ENCODE peak calls at places on chromosomes 13 and 19, in ten cellular contexts. One of them, this sample, is unnamed.

GRCh38 chr13:109140777-109141354 is 511.5 kb downstream of the MYO16 start:
- DNase-seq in psoas muscle: no peak
- DNase-seq in breast epithelium: no peak
- DNase-seq in adrenal gland: no peak
- DNase-seq in esophagus squamous epithelium: no peak
- DNase-seq in uterus: no peak
- DNase-seq in brain microvascular endothelial cell: no peak
- DNase-seq in heart left ventricle: no peak
- DNase-seq in ovary: no peak
- DNase-seq in body of pancreas: no peak
- DNase-seq in this sample: no peak

GRCh38 chr13:52405767-52406494 is at the start of gene THSD1:
- DNase-seq in psoas muscle: peak
- DNase-seq in breast epithelium: no peak
- DNase-seq in adrenal gland: peak
- DNase-seq in esophagus squamous epithelium: no peak
- DNase-seq in uterus: peak
- DNase-seq in brain microvascular endothelial cell: no peak
- DNase-seq in heart left ventricle: peak
- DNase-seq in ovary: peak
- DNase-seq in body of pancreas: peak
- DNase-seq in this sample: no peak

GRCh38 chr13:46622918-46623256 is 69.9 kb downstream of the LRCH1 start:
- DNase-seq in psoas muscle: peak
- DNase-seq in breast epithelium: no peak
- DNase-seq in adrenal gland: peak
- DNase-seq in esophagus squamous epithelium: no peak
- DNase-seq in uterus: peak
- DNase-seq in brain microvascular endothelial cell: no peak
- DNase-seq in heart left ventricle: peak
- DNase-seq in ovary: peak
- DNase-seq in body of pancreas: peak
- DNase-seq in this sample: no peak

GRCh38 chr13:41019027-41019487 is at the start of gene ELF1:
- DNase-seq in psoas muscle: no peak
- DNase-seq in breast epithelium: no peak
- DNase-seq in adrenal gland: peak
- DNase-seq in esophagus squamous epithelium: peak
- DNase-seq in uterus: peak
- DNase-seq in brain microvascular endothelial cell: peak
- DNase-seq in heart left ventricle: no peak
- DNase-seq in ovary: peak
- DNase-seq in body of pancreas: peak
- DNase-seq in this sample: no peak

GRCh38 chr13:73417012-73417615 is 358.3 kb downstream of the KLF5 start:
- DNase-seq in psoas muscle: no peak
- DNase-seq in breast epithelium: no peak
- DNase-seq in adrenal gland: no peak
- DNase-seq in esophagus squamous epithelium: no peak
- DNase-seq in uterus: no peak
- DNase-seq in brain microvascular endothelial cell: no peak
- DNase-seq in heart left ventricle: no peak
- DNase-seq in ovary: no peak
- DNase-seq in body of pancreas: peak
- DNase-seq in this sample: no peak

GRCh38 chr19:40807147-40808020 is 8.4 kb downstream of the EGLN2 start:
- DNase-seq in psoas muscle: no peak
- DNase-seq in breast epithelium: no peak
- DNase-seq in adrenal gland: no peak
- DNase-seq in esophagus squamous epithelium: no peak
- DNase-seq in uterus: peak
- DNase-seq in brain microvascular endothelial cell: no peak
- DNase-seq in heart left ventricle: no peak
- DNase-seq in ovary: no peak
- DNase-seq in body of pancreas: no peak
- DNase-seq in this sample: no peak

GRCh38 chr13:113729329-113730019 is 29.6 kb upstream of the TMEM255B start:
- DNase-seq in psoas muscle: peak
- DNase-seq in breast epithelium: no peak
- DNase-seq in adrenal gland: peak
- DNase-seq in esophagus squamous epithelium: no peak
- DNase-seq in uterus: no peak
- DNase-seq in brain microvascular endothelial cell: no peak
- DNase-seq in heart left ventricle: peak
- DNase-seq in ovary: no peak
- DNase-seq in body of pancreas: no peak
- DNase-seq in this sample: no peak

GRCh38 chr13:23901365-23901764 is 4.1 kb upstream of the C1QTNF9B start:
- DNase-seq in psoas muscle: no peak
- DNase-seq in breast epithelium: no peak
- DNase-seq in adrenal gland: no peak
- DNase-seq in esophagus squamous epithelium: no peak
- DNase-seq in uterus: no peak
- DNase-seq in brain microvascular endothelial cell: peak
- DNase-seq in heart left ventricle: no peak
- DNase-seq in ovary: no peak
- DNase-seq in body of pancreas: no peak
- DNase-seq in this sample: no peak

GRCh38 chr19:14369399-14370168 is 11.7 kb upstream of the ADGRE5 start:
- DNase-seq in psoas muscle: no peak
- DNase-seq in breast epithelium: no peak
- DNase-seq in adrenal gland: peak
- DNase-seq in esophagus squamous epithelium: no peak
- DNase-seq in uterus: peak
- DNase-seq in brain microvascular endothelial cell: peak
- DNase-seq in heart left ventricle: peak
- DNase-seq in ovary: no peak
- DNase-seq in body of pancreas: no peak
- DNase-seq in this sample: no peak

GRCh38 chr19:19655051-19655594 is 8.4 kb downstream of the ATP13A1 start:
- DNase-seq in psoas muscle: no peak
- DNase-seq in breast epithelium: no peak
- DNase-seq in adrenal gland: no peak
- DNase-seq in esophagus squamous epithelium: no peak
- DNase-seq in uterus: no peak
- DNase-seq in brain microvascular endothelial cell: no peak
- DNase-seq in heart left ventricle: no peak
- DNase-seq in ovary: no peak
- DNase-seq in body of pancreas: no peak
- DNase-seq in this sample: no peak

GRCh38 chr13:52713894-52714293 is 25.7 kb downstream of the CNMD start:
- DNase-seq in psoas muscle: no peak
- DNase-seq in breast epithelium: no peak
- DNase-seq in adrenal gland: peak
- DNase-seq in esophagus squamous epithelium: no peak
- DNase-seq in uterus: no peak
- DNase-seq in brain microvascular endothelial cell: no peak
- DNase-seq in heart left ventricle: peak
- DNase-seq in ovary: no peak
- DNase-seq in body of pancreas: peak
- DNase-seq in this sample: peak

DNA sequence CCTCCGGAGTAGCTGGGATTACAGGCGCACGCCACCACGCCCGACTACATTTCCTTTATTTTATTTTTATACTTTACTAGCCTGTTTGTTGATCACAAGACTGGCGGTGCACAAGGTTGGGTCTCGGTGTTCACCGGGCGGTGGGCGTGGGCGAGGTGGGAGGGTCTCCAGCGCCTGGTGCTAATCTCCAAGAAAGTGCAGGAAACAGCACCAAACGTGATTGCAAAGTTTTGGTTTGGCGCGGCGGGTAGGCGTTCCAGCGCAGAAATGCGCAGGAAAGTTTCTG is 24.1 kb upstream of the ZNF850 start:
- DNase-seq in psoas muscle: no peak
- DNase-seq in breast epithelium: no peak
- DNase-seq in adrenal gland: no peak
- DNase-seq in esophagus squamous epithelium: no peak
- DNase-seq in uterus: no peak
- DNase-seq in brain microvascular endothelial cell: no peak
- DNase-seq in heart left ventricle: no peak
- DNase-seq in ovary: no peak
- DNase-seq in body of pancreas: no peak
- DNase-seq in this sample: no peak
- H3K27ac ChIP-seq in psoas muscle: peak
- H3K27ac ChIP-seq in breast epithelium: peak
- H3K27ac ChIP-seq in adrenal gland: no peak
- H3K27ac ChIP-seq in esophagus squamous epithelium: peak
- H3K27ac ChIP-seq in uterus: peak
- H3K27ac ChIP-seq in brain microvascular endothelial cell: peak
- H3K27ac ChIP-seq in heart left ventricle: peak
- H3K27ac ChIP-seq in ovary: no peak
- H3K27ac ChIP-seq in body of pancreas: peak
- H3K27ac ChIP-seq in this sample: no peak

DNA sequence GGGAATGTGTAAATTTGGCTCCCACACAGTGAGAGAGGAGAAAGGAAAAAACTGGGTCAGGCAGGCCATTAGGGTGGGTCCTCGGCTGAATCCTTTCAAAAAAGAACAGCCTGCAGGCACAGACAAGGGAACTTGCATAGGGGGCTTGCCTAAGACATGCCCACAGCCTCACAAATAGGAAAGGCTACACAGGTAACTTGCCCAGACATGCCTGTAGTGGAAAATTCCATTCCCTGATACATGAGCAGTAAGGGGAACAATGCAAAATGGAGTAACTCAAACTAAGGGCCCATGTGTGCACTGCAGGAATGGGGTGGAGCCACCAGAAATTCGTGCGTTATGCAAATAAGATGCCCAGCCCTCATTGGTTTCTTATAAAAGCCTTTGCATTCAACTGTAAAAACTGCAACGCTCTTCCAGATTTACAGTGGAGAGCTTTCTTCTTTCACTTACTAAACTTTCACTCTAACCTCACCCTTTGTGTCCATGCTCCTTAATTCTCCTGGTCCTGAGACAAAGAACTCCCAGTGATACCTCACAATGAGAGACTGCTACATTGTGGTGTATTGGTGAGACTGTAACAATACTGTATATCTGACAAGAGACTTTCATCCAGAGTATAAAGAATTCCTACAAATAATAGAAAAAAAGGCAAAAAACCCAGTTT is 59.5 kb upstream of the SLITRK1 start:
- DNase-seq in psoas muscle: no peak
- DNase-seq in breast epithelium: no peak
- DNase-seq in adrenal gland: no peak
- DNase-seq in esophagus squamous epithelium: no peak
- DNase-seq in uterus: no peak
- DNase-seq in brain microvascular endothelial cell: no peak
- DNase-seq in heart left ventricle: no peak
- DNase-seq in ovary: no peak
- DNase-seq in body of pancreas: no peak
- DNase-seq in this sample: no peak
- H3K27ac ChIP-seq in psoas muscle: no peak
- H3K27ac ChIP-seq in breast epithelium: no peak
- H3K27ac ChIP-seq in adrenal gland: no peak
- H3K27ac ChIP-seq in esophagus squamous epithelium: no peak
- H3K27ac ChIP-seq in uterus: no peak
- H3K27ac ChIP-seq in brain microvascular endothelial cell: no peak
- H3K27ac ChIP-seq in heart left ventricle: no peak
- H3K27ac ChIP-seq in ovary: no peak
- H3K27ac ChIP-seq in body of pancreas: no peak
- H3K27ac ChIP-seq in this sample: no peak

DNA sequence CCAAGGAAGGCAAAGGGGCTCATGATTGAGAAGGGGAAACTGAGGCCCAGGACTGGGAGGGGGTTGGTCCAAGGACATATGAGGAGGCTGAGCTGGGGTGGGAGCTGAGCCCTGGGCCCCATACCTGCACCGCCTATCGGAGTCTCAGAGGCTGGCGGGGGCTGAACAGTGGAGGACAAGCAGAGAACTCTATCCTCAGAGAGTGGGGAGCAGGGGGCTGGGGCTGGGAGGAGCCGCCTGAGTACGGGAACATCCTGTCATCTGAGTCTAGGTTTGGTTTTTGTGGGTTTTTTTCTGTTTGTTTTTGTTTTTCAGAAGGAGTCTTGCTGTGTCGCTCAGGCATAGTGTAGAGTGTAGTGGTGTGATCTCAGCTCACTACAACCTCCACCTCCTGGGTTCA is 6.2 kb downstream of the ARRDC2 start:
- DNase-seq in psoas muscle: no peak
- DNase-seq in breast epithelium: no peak
- DNase-seq in adrenal gland: no peak
- DNase-seq in esophagus squamous epithelium: no peak
- DNase-seq in uterus: no peak
- DNase-seq in brain microvascular endothelial cell: no peak
- DNase-seq in heart left ventricle: no peak
- DNase-seq in ovary: no peak
- DNase-seq in body of pancreas: no peak
- DNase-seq in this sample: no peak
- H3K27ac ChIP-seq in psoas muscle: peak
- H3K27ac ChIP-seq in breast epithelium: peak
- H3K27ac ChIP-seq in adrenal gland: no peak
- H3K27ac ChIP-seq in esophagus squamous epithelium: peak
- H3K27ac ChIP-seq in uterus: no peak
- H3K27ac ChIP-seq in brain microvascular endothelial cell: no peak
- H3K27ac ChIP-seq in heart left ventricle: peak
- H3K27ac ChIP-seq in ovary: no peak
- H3K27ac ChIP-seq in body of pancreas: peak
- H3K27ac ChIP-seq in this sample: peak

GRCh38 chr19:35157431-35157830 is 2.9 kb downstream of the FXYD5 start:
- DNase-seq in psoas muscle: no peak
- DNase-seq in breast epithelium: no peak
- DNase-seq in adrenal gland: no peak
- DNase-seq in esophagus squamous epithelium: no peak
- DNase-seq in uterus: no peak
- DNase-seq in brain microvascular endothelial cell: no peak
- DNase-seq in heart left ventricle: no peak
- DNase-seq in ovary: no peak
- DNase-seq in body of pancreas: no peak
- DNase-seq in this sample: no peak
- H3K27ac ChIP-seq in psoas muscle: no peak
- H3K27ac ChIP-seq in breast epithelium: no peak
- H3K27ac ChIP-seq in adrenal gland: no peak
- H3K27ac ChIP-seq in esophagus squamous epithelium: no peak
- H3K27ac ChIP-seq in uterus: no peak
- H3K27ac ChIP-seq in brain microvascular endothelial cell: no peak
- H3K27ac ChIP-seq in heart left ventricle: no peak
- H3K27ac ChIP-seq in ovary: no peak
- H3K27ac ChIP-seq in body of pancreas: no peak
- H3K27ac ChIP-seq in this sample: no peak

GRCh38 chr19:39205449-39205764 is 1.3 kb upstream of the SYCN start:
- DNase-seq in psoas muscle: no peak
- DNase-seq in breast epithelium: no peak
- DNase-seq in adrenal gland: no peak
- DNase-seq in esophagus squamous epithelium: no peak
- DNase-seq in uterus: no peak
- DNase-seq in brain microvascular endothelial cell: no peak
- DNase-seq in heart left ventricle: no peak
- DNase-seq in ovary: no peak
- DNase-seq in body of pancreas: no peak
- DNase-seq in this sample: no peak
- H3K27ac ChIP-seq in psoas muscle: no peak
- H3K27ac ChIP-seq in breast epithelium: no peak
- H3K27ac ChIP-seq in adrenal gland: no peak
- H3K27ac ChIP-seq in esophagus squamous epithelium: no peak
- H3K27ac ChIP-seq in uterus: no peak
- H3K27ac ChIP-seq in brain microvascular endothelial cell: no peak
- H3K27ac ChIP-seq in heart left ventricle: no peak
- H3K27ac ChIP-seq in ovary: no peak
- H3K27ac ChIP-seq in body of pancreas: peak
- H3K27ac ChIP-seq in this sample: no peak

GRCh38 chr13:71274923-71275593 is 591.9 kb downstream of the DACH1 start:
- DNase-seq in psoas muscle: no peak
- DNase-seq in breast epithelium: no peak
- DNase-seq in adrenal gland: no peak
- DNase-seq in esophagus squamous epithelium: no peak
- DNase-seq in uterus: no peak
- DNase-seq in brain microvascular endothelial cell: no peak
- DNase-seq in heart left ventricle: no peak
- DNase-seq in ovary: no peak
- DNase-seq in body of pancreas: no peak
- DNase-seq in this sample: no peak

GRCh38 chr13:71278512-71278911 is 588.5 kb downstream of the DACH1 start:
- DNase-seq in psoas muscle: no peak
- DNase-seq in breast epithelium: no peak
- DNase-seq in adrenal gland: no peak
- DNase-seq in esophagus squamous epithelium: no peak
- DNase-seq in uterus: no peak
- DNase-seq in brain microvascular endothelial cell: no peak
- DNase-seq in heart left ventricle: no peak
- DNase-seq in ovary: no peak
- DNase-seq in body of pancreas: no peak
- DNase-seq in this sample: no peak
- H3K27ac ChIP-seq in psoas muscle: no peak
- H3K27ac ChIP-seq in breast epithelium: no peak
- H3K27ac ChIP-seq in adrenal gland: no peak
- H3K27ac ChIP-seq in esophagus squamous epithelium: no peak
- H3K27ac ChIP-seq in uterus: no peak
- H3K27ac ChIP-seq in brain microvascular endothelial cell: no peak
- H3K27ac ChIP-seq in heart left ventricle: no peak
- H3K27ac ChIP-seq in ovary: no peak
- H3K27ac ChIP-seq in body of pancreas: no peak
- H3K27ac ChIP-seq in this sample: no peak